ENCODE peak calls at places on chromosomes 7 and 10, in five cellular contexts. One of them, this sample, is unnamed. For H3K9me3, the result is how much of the 10 kb centered on the place peaks cover.

GRCh38 chr7:129168219-129168991 is 20.0 kb upstream of the SMO start:
- DNase-seq in upper lobe of right lung: peak
- DNase-seq in pancreas: no peak
- DNase-seq in CD4-positive, alpha-beta T cell: no peak
- DNase-seq in sigmoid colon: no peak
- DNase-seq in this sample: no peak

GRCh38 chr10:23558361-23558799 is 119.5 kb downstream of the OTUD1 start:
- DNase-seq in upper lobe of right lung: no peak
- DNase-seq in pancreas: no peak
- DNase-seq in CD4-positive, alpha-beta T cell: no peak
- DNase-seq in sigmoid colon: no peak
- DNase-seq in this sample: no peak

GRCh38 chr7:125391921-125392320 is 462.3 kb upstream of the POT1 start:
- DNase-seq in upper lobe of right lung: no peak
- DNase-seq in pancreas: no peak
- DNase-seq in CD4-positive, alpha-beta T cell: no peak
- DNase-seq in sigmoid colon: no peak
- DNase-seq in this sample: no peak

GRCh38 chr7:151804756-151805503 is 72.0 kb downstream of the PRKAG2 start:
- DNase-seq in upper lobe of right lung: peak
- DNase-seq in pancreas: no peak
- DNase-seq in CD4-positive, alpha-beta T cell: no peak
- DNase-seq in sigmoid colon: no peak
- DNase-seq in this sample: no peak

GRCh38 chr7:119943932-119944600 is 328.9 kb upstream of the KCND2 start:
- DNase-seq in upper lobe of right lung: no peak
- DNase-seq in pancreas: no peak
- DNase-seq in CD4-positive, alpha-beta T cell: no peak
- DNase-seq in sigmoid colon: no peak
- DNase-seq in this sample: no peak

GRCh38 chr10:70578371-70578947 is 24.1 kb downstream of the PRF1 start:
- DNase-seq in upper lobe of right lung: peak
- DNase-seq in pancreas: no peak
- DNase-seq in CD4-positive, alpha-beta T cell: peak
- DNase-seq in sigmoid colon: peak
- DNase-seq in this sample: no peak

GRCh38 chr10:60314306-60314940 is 75.3 kb downstream of the ANK3 start:
- DNase-seq in upper lobe of right lung: no peak
- DNase-seq in pancreas: no peak
- DNase-seq in CD4-positive, alpha-beta T cell: no peak
- DNase-seq in sigmoid colon: no peak
- DNase-seq in this sample: no peak

GRCh38 chr10:110969183-110969582 is 49.8 kb downstream of the SHOC2 start:
- DNase-seq in upper lobe of right lung: no peak
- DNase-seq in pancreas: no peak
- DNase-seq in CD4-positive, alpha-beta T cell: no peak
- DNase-seq in sigmoid colon: no peak
- DNase-seq in this sample: no peak

GRCh38 chr10:48377751-48378585 is 71.5 kb downstream of the MAPK8 start:
- DNase-seq in upper lobe of right lung: no peak
- DNase-seq in pancreas: no peak
- DNase-seq in CD4-positive, alpha-beta T cell: no peak
- DNase-seq in sigmoid colon: no peak
- DNase-seq in this sample: peak

GRCh38 chr10:117264776-117265175 is 23.9 kb downstream of the SLC18A2 start:
- DNase-seq in upper lobe of right lung: no peak
- DNase-seq in pancreas: peak
- DNase-seq in CD4-positive, alpha-beta T cell: no peak
- DNase-seq in sigmoid colon: no peak
- DNase-seq in this sample: no peak

GRCh38 chr10:77577666-77578229 is 59.9 kb downstream of the KCNMA1 start:
- DNase-seq in upper lobe of right lung: no peak
- DNase-seq in pancreas: no peak
- DNase-seq in CD4-positive, alpha-beta T cell: no peak
- DNase-seq in sigmoid colon: peak
- DNase-seq in this sample: no peak

GRCh38 chr7:70040971-70041766 is 442.9 kb downstream of the AUTS2 start:
- DNase-seq in upper lobe of right lung: no peak
- DNase-seq in pancreas: no peak
- DNase-seq in CD4-positive, alpha-beta T cell: no peak
- DNase-seq in sigmoid colon: no peak
- DNase-seq in this sample: no peak

GRCh38 chr7:38748056-38748610 is 117.0 kb upstream of the AMPH start:
- DNase-seq in upper lobe of right lung: no peak
- DNase-seq in pancreas: no peak
- DNase-seq in CD4-positive, alpha-beta T cell: no peak
- DNase-seq in sigmoid colon: no peak
- DNase-seq in this sample: no peak

GRCh38 chr7:47265621-47266020 is 316.3 kb downstream of the TNS3 start:
- DNase-seq in upper lobe of right lung: peak
- DNase-seq in pancreas: no peak
- DNase-seq in CD4-positive, alpha-beta T cell: no peak
- DNase-seq in sigmoid colon: no peak
- DNase-seq in this sample: no peak

GRCh38 chr10:16116404-16117304 is 256.3 kb upstream of the MINDY3 start:
- DNase-seq in upper lobe of right lung: no peak
- DNase-seq in pancreas: no peak
- DNase-seq in CD4-positive, alpha-beta T cell: no peak
- DNase-seq in sigmoid colon: no peak
- DNase-seq in this sample: peak

GRCh38 chr7:132575987-132576722 is at the start of gene PLXNA4:
- DNase-seq in upper lobe of right lung: no peak
- DNase-seq in pancreas: peak
- DNase-seq in CD4-positive, alpha-beta T cell: no peak
- DNase-seq in sigmoid colon: peak
- DNase-seq in this sample: peak

GRCh38 chr7:33212144-33212543 is 82.8 kb downstream of the BBS9 start:
- DNase-seq in upper lobe of right lung: no peak
- DNase-seq in pancreas: no peak
- DNase-seq in CD4-positive, alpha-beta T cell: no peak
- DNase-seq in sigmoid colon: no peak
- DNase-seq in this sample: no peak

GRCh38 chr7:77796960-77797359 is 1.3 kb downstream of the TMEM60 start:
- DNase-seq in upper lobe of right lung: no peak
- DNase-seq in pancreas: no peak
- DNase-seq in CD4-positive, alpha-beta T cell: no peak
- DNase-seq in sigmoid colon: no peak
- DNase-seq in this sample: no peak

GRCh38 chr10:124092270-124093075 is 925 bp downstream of the CHST15 start:
- DNase-seq in upper lobe of right lung: peak
- DNase-seq in pancreas: peak
- DNase-seq in CD4-positive, alpha-beta T cell: no peak
- DNase-seq in sigmoid colon: peak
- DNase-seq in this sample: peak

GRCh38 chr10:31615129-31615528 is 296.1 kb downstream of the ZEB1 start:
- DNase-seq in upper lobe of right lung: no peak
- DNase-seq in pancreas: no peak
- DNase-seq in CD4-positive, alpha-beta T cell: no peak
- DNase-seq in sigmoid colon: no peak
- DNase-seq in this sample: no peak

GRCh38 chr7:42232275-42232674 is 4.7 kb downstream of the GLI3 start:
- DNase-seq in upper lobe of right lung: no peak
- DNase-seq in pancreas: no peak
- DNase-seq in CD4-positive, alpha-beta T cell: no peak
- DNase-seq in sigmoid colon: peak
- DNase-seq in this sample: no peak

GRCh38 chr7:101128040-101128834 is 1.3 kb downstream of the SERPINE1 start:
- DNase-seq in upper lobe of right lung: no peak
- DNase-seq in pancreas: no peak
- DNase-seq in CD4-positive, alpha-beta T cell: no peak
- DNase-seq in sigmoid colon: no peak
- DNase-seq in this sample: no peak

GRCh38 chr7:14604606-14605005 is 297.9 kb downstream of the DGKB start:
- DNase-seq in upper lobe of right lung: no peak
- DNase-seq in pancreas: no peak
- DNase-seq in CD4-positive, alpha-beta T cell: no peak
- DNase-seq in sigmoid colon: no peak
- DNase-seq in this sample: no peak

GRCh38 chr10:98516352-98516751 is 69.6 kb upstream of the HPS1 start:
- DNase-seq in upper lobe of right lung: no peak
- DNase-seq in pancreas: no peak
- DNase-seq in CD4-positive, alpha-beta T cell: no peak
- DNase-seq in sigmoid colon: no peak
- DNase-seq in this sample: no peak

GRCh38 chr7:30969604-30969970 is 5.8 kb downstream of the GHRHR start:
- DNase-seq in upper lobe of right lung: no peak
- DNase-seq in pancreas: no peak
- DNase-seq in CD4-positive, alpha-beta T cell: no peak
- DNase-seq in sigmoid colon: peak
- DNase-seq in this sample: no peak

GRCh38 chr7:66348959-66349358 is 143.8 kb downstream of the TPST1 start:
- DNase-seq in upper lobe of right lung: peak
- DNase-seq in pancreas: no peak
- DNase-seq in CD4-positive, alpha-beta T cell: no peak
- DNase-seq in sigmoid colon: no peak
- DNase-seq in this sample: no peak

GRCh38 chr7:119472398-119473038 is 800.5 kb upstream of the KCND2 start:
- DNase-seq in upper lobe of right lung: no peak
- DNase-seq in pancreas: peak
- DNase-seq in CD4-positive, alpha-beta T cell: no peak
- DNase-seq in sigmoid colon: no peak
- DNase-seq in this sample: peak

GRCh38 chr7:85094046-85094720 is 92.7 kb downstream of the SEMA3D start:
- DNase-seq in upper lobe of right lung: no peak
- DNase-seq in pancreas: no peak
- DNase-seq in CD4-positive, alpha-beta T cell: no peak
- DNase-seq in sigmoid colon: peak
- DNase-seq in this sample: no peak

GRCh38 chr7:105611856-105612775 is 30.8 kb upstream of the EFCAB10 start:
- DNase-seq in upper lobe of right lung: peak
- DNase-seq in pancreas: no peak
- DNase-seq in CD4-positive, alpha-beta T cell: no peak
- DNase-seq in sigmoid colon: peak
- DNase-seq in this sample: peak

GRCh38 chr7:33880787-33881186 is 24.6 kb upstream of the BMPER start:
- DNase-seq in upper lobe of right lung: no peak
- DNase-seq in pancreas: no peak
- DNase-seq in CD4-positive, alpha-beta T cell: no peak
- DNase-seq in sigmoid colon: no peak
- DNase-seq in this sample: no peak

GRCh38 chr10:35585356-35585755 is 19.8 kb upstream of the GJD4 start:
- DNase-seq in upper lobe of right lung: no peak
- DNase-seq in pancreas: no peak
- DNase-seq in CD4-positive, alpha-beta T cell: no peak
- DNase-seq in sigmoid colon: no peak
- DNase-seq in this sample: no peak

GRCh38 chr10:14736600-14737081 is 38.1 kb downstream of the FAM107B start:
- DNase-seq in upper lobe of right lung: no peak
- DNase-seq in pancreas: no peak
- DNase-seq in CD4-positive, alpha-beta T cell: no peak
- DNase-seq in sigmoid colon: peak
- DNase-seq in this sample: no peak

GRCh38 chr10:22491931-22492615 is 146.8 kb downstream of the SPAG6 start:
- DNase-seq in upper lobe of right lung: no peak
- DNase-seq in pancreas: no peak
- DNase-seq in CD4-positive, alpha-beta T cell: no peak
- DNase-seq in sigmoid colon: no peak
- DNase-seq in this sample: peak

GRCh38 chr7:22633954-22634474 is 93.0 kb upstream of the IL6 start:
- DNase-seq in upper lobe of right lung: no peak
- DNase-seq in pancreas: no peak
- DNase-seq in CD4-positive, alpha-beta T cell: no peak
- DNase-seq in sigmoid colon: no peak
- DNase-seq in this sample: peak

GRCh38 chr10:112715581-112715980 is 234.5 kb upstream of the TCF7L2 start:
- DNase-seq in upper lobe of right lung: no peak
- DNase-seq in pancreas: no peak
- DNase-seq in CD4-positive, alpha-beta T cell: no peak
- DNase-seq in sigmoid colon: no peak
- DNase-seq in this sample: no peak

GRCh38 chr7:133534816-133535215 is 281.9 kb downstream of the EXOC4 start:
- DNase-seq in upper lobe of right lung: no peak
- DNase-seq in pancreas: no peak
- DNase-seq in CD4-positive, alpha-beta T cell: no peak
- DNase-seq in sigmoid colon: no peak
- DNase-seq in this sample: no peak

DNA sequence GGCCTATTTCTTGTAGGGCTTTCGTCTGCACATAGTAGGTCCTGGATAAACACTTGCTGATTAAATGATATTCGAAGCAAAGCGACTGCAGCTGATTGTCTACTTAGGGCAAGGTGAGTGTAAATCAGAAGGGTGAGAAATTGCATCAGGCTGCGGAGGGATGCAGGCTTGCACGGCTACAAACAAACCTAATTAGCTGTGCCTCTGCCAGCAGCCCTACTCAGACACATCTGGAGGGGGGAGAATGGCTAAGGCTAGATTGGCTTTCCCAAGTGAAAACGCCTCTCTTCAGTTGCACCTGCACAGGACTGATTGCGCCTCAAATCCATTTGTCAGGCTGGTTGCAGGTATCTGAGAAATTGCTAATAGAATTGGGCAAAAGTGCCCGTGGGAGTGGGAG is 247.5 kb downstream of the DPP6 start:
- DNase-seq in upper lobe of right lung: no peak
- DNase-seq in pancreas: no peak
- DNase-seq in CD4-positive, alpha-beta T cell: no peak
- DNase-seq in sigmoid colon: no peak
- DNase-seq in this sample: no peak
- H3K9me3 ChIP-seq in upper lobe of right lung: under half
- H3K9me3 ChIP-seq in pancreas: under half
- H3K9me3 ChIP-seq in CD4-positive, alpha-beta T cell: under half
- H3K9me3 ChIP-seq in sigmoid colon: under half
- H3K9me3 ChIP-seq in this sample: under half

GRCh38 chr7:99123571-99124033 is 20.3 kb downstream of the SMURF1 start:
- DNase-seq in upper lobe of right lung: no peak
- DNase-seq in pancreas: no peak
- DNase-seq in CD4-positive, alpha-beta T cell: no peak
- DNase-seq in sigmoid colon: no peak
- DNase-seq in this sample: no peak
- H3K9me3 ChIP-seq in upper lobe of right lung: under half
- H3K9me3 ChIP-seq in pancreas: under half
- H3K9me3 ChIP-seq in CD4-positive, alpha-beta T cell: under half
- H3K9me3 ChIP-seq in sigmoid colon: under half
- H3K9me3 ChIP-seq in this sample: under half

GRCh38 chr10:109324721-109325120 is 598.6 kb downstream of the XPNPEP1 start:
- DNase-seq in upper lobe of right lung: no peak
- DNase-seq in pancreas: no peak
- DNase-seq in CD4-positive, alpha-beta T cell: no peak
- DNase-seq in sigmoid colon: no peak
- DNase-seq in this sample: no peak
- H3K9me3 ChIP-seq in upper lobe of right lung: under half
- H3K9me3 ChIP-seq in pancreas: under half
- H3K9me3 ChIP-seq in CD4-positive, alpha-beta T cell: under half
- H3K9me3 ChIP-seq in sigmoid colon: under half
- H3K9me3 ChIP-seq in this sample: under half

GRCh38 chr7:88324699-88325098 is 18.0 kb upstream of the STEAP4 start:
- DNase-seq in upper lobe of right lung: no peak
- DNase-seq in pancreas: no peak
- DNase-seq in CD4-positive, alpha-beta T cell: no peak
- DNase-seq in sigmoid colon: no peak
- DNase-seq in this sample: no peak

GRCh38 chr7:88331322-88331721 is 24.6 kb upstream of the STEAP4 start:
- DNase-seq in upper lobe of right lung: no peak
- DNase-seq in pancreas: no peak
- DNase-seq in CD4-positive, alpha-beta T cell: no peak
- DNase-seq in sigmoid colon: no peak
- DNase-seq in this sample: no peak

GRCh38 chr7:88329532-88330463 is 23.1 kb upstream of the STEAP4 start:
- DNase-seq in upper lobe of right lung: no peak
- DNase-seq in pancreas: peak
- DNase-seq in CD4-positive, alpha-beta T cell: no peak
- DNase-seq in sigmoid colon: no peak
- DNase-seq in this sample: no peak

GRCh38 chr7:88328787-88329186 is 22.1 kb upstream of the STEAP4 start:
- DNase-seq in upper lobe of right lung: no peak
- DNase-seq in pancreas: no peak
- DNase-seq in CD4-positive, alpha-beta T cell: no peak
- DNase-seq in sigmoid colon: no peak
- DNase-seq in this sample: no peak
- H3K9me3 ChIP-seq in upper lobe of right lung: under half
- H3K9me3 ChIP-seq in pancreas: under half
- H3K9me3 ChIP-seq in CD4-positive, alpha-beta T cell: under half
- H3K9me3 ChIP-seq in sigmoid colon: under half
- H3K9me3 ChIP-seq in this sample: under half

This sample was measured in Caco-2.